ENCODE peak calls at places on chromosome 1, in six cellular contexts. Q, A, S, K, T and F are unnamed samples.

GRCh38 chr1:36160949-36161485 is 5.1 kb downstream of the MAP7D1 start:
- DNase-seq in K (peak), S (no peak), T (peak), A (peak), Q (peak), F (no peak)

GRCh38 chr1:27658951-27659496 is 13.0 kb downstream of the IFI6 start:
- DNase-seq in Q (no peak), S (no peak), T (peak), K (peak), A (peak), F (no peak)

GRCh38 chr1:91731815-91732214 is 154.1 kb downstream of the TGFBR3 start:
- DNase-seq in A (no peak), K (no peak), Q (no peak), T (no peak), S (peak), F (no peak)

GRCh38 chr1:151990856-151991198 is 2.8 kb downstream of the S100A10 start:
- DNase-seq in K (peak), A (peak), S (peak), T (no peak), Q (no peak), F (peak)

GRCh38 chr1:228163004-228163753 is 2.4 kb upstream of the IBA57 start:
- DNase-seq in T (no peak), K (no peak), S (no peak), A (peak), Q (no peak), F (no peak)

GRCh38 chr1:32997381-32997891 is 32.8 kb upstream of the RNF19B start:
- DNase-seq in T (no peak), Q (no peak), S (no peak), A (no peak), K (no peak), F (no peak)

GRCh38 chr1:165854101-165854845 is 26.9 kb downstream of the UCK2 start:
- DNase-seq in K (no peak), Q (no peak), T (no peak), S (no peak), A (peak), F (no peak)

GRCh38 chr1:45929257-45929687 is 125.9 kb downstream of the MAST2 start:
- DNase-seq in Q (peak), T (no peak), A (peak), K (no peak), S (no peak), F (no peak)

GRCh38 chr1:242147096-242147976 is 148.4 kb upstream of the MAP1LC3C start:
- DNase-seq in T (no peak), Q (no peak), A (peak), K (peak), S (no peak), F (no peak)

GRCh38 chr1:6512908-6513280 is 21.4 kb upstream of the PLEKHG5 start:
- DNase-seq in Q (no peak), T (no peak), A (no peak), K (no peak), S (no peak), F (no peak)